ENCODE peak calls at places on chromosomes 3 and 15, in four cellular contexts. A is left lung, Y is skeletal muscle cell, E is HAP-1. H is an unnamed sample.

GRCh38 chr3:55704521-55704920 is 217.4 kb upstream of the WNT5A start:
- DNase-seq in A (no peak), Y (peak), E (no peak), H (no peak)

GRCh38 chr15:89749951-89750559 is 994 bp downstream of the MESP1 start:
- DNase-seq in A (peak), Y (no peak), E (peak), H (peak)

GRCh38 chr3:131341761-131342160 is 39.8 kb upstream of the NUDT16 start:
- DNase-seq in A (no peak), Y (no peak), E (no peak), H (no peak)

GRCh38 chr3:45906681-45907220 is 20.4 kb downstream of the CCR9 start:
- DNase-seq in A (no peak), Y (peak), E (peak), H (peak)

GRCh38 chr3:42194943-42195510 is 71.0 kb downstream of the CCK start:
- DNase-seq in A (no peak), Y (no peak), E (no peak), H (no peak)

GRCh38 chr15:72994778-72995177 is 57.5 kb upstream of the NEO1 start:
- DNase-seq in A (no peak), Y (no peak), E (no peak), H (no peak)

GRCh38 chr3:187624588-187624987 is 45.6 kb downstream of the SST start:
- DNase-seq in A (no peak), Y (no peak), E (no peak), H (no peak)

GRCh38 chr3:108110965-108111364 is 20.1 kb upstream of the CD47 start:
- DNase-seq in A (no peak), Y (no peak), E (no peak), H (no peak)

GRCh38 chr3:67654099-67654831 is at the start of gene SUCLG2:
- DNase-seq in A (peak), Y (peak), E (peak), H (peak)

GRCh38 chr3:50272911-50273688 is 4.2 kb downstream of the SEMA3B start:
- DNase-seq in A (peak), Y (no peak), E (peak), H (peak)

GRCh38 chr15:95192923-95193322 is 961.6 kb downstream of the MCTP2 start:
- DNase-seq in A (no peak), Y (no peak), E (no peak), H (no peak)

GRCh38 chr15:70095387-70096214 is 2.1 kb downstream of the TLE3 start:
- DNase-seq in A (peak), Y (no peak), E (peak), H (peak)

GRCh38 chr15:58762731-58763130 is 8.4 kb upstream of the MINDY2 start:
- DNase-seq in A (no peak), Y (no peak), E (no peak), H (no peak)

GRCh38 chr3:113258311-113258710 is 47.0 kb downstream of the BOC start:
- DNase-seq in A (no peak), Y (no peak), E (no peak), H (no peak)

GRCh38 chr3:42052867-42053351 is 38.2 kb upstream of the TRAK1 start:
- DNase-seq in A (no peak), Y (no peak), E (peak), H (no peak)

GRCh38 chr3:50370594-50370993 is 11.3 kb upstream of the TMEM115 start:
- DNase-seq in A (no peak), Y (no peak), E (peak), H (no peak)

GRCh38 chr3:20958161-20958560 is 772.2 kb upstream of the SGO1 start:
- DNase-seq in A (no peak), Y (no peak), E (no peak), H (no peak)

GRCh38 chr15:64842099-64842940 is 605 bp downstream of the PLEKHO2 start:
- DNase-seq in A (no peak), Y (no peak), E (peak), H (peak)

GRCh38 chr3:156978471-156978961 is 152.4 kb downstream of the LEKR1 start:
- DNase-seq in A (no peak), Y (no peak), E (no peak), H (no peak)

GRCh38 chr3:152071315-152071714 is 197.4 kb upstream of the MBNL1 start:
- DNase-seq in A (no peak), Y (no peak), E (no peak), H (peak)

GRCh38 chr3:11915621-11916417 is 69.1 kb upstream of the TAMM41 start:
- DNase-seq in A (no peak), Y (no peak), E (no peak), H (no peak)

GRCh38 chr3:194745427-194746184 is 59.9 kb downstream of the FAM43A start:
- DNase-seq in A (no peak), Y (no peak), E (no peak), H (no peak)

GRCh38 chr3:133888739-133889340 is 6.8 kb downstream of the RAB6B start:
- DNase-seq in A (no peak), Y (no peak), E (no peak), H (no peak)

GRCh38 chr3:99681512-99681911 is 43.1 kb downstream of the COL8A1 start:
- DNase-seq in A (no peak), Y (no peak), E (no peak), H (no peak)

GRCh38 chr3:99681976-99682375 is 43.6 kb downstream of the COL8A1 start:
- DNase-seq in A (no peak), Y (no peak), E (no peak), H (no peak)

GRCh38 chr3:99678926-99679325 is 40.5 kb downstream of the COL8A1 start:
- DNase-seq in A (no peak), Y (no peak), E (no peak), H (no peak)

GRCh38 chr3:99674086-99674789 is 35.8 kb downstream of the COL8A1 start:
- DNase-seq in A (no peak), Y (peak), E (no peak), H (no peak)

GRCh38 chr3:99678023-99678422 is 39.6 kb downstream of the COL8A1 start:
- DNase-seq in A (peak), Y (peak), E (no peak), H (no peak)
- H3K4me3 ChIP-seq in A (no peak), Y (no peak), E (no peak), H (no peak)

DNA sequence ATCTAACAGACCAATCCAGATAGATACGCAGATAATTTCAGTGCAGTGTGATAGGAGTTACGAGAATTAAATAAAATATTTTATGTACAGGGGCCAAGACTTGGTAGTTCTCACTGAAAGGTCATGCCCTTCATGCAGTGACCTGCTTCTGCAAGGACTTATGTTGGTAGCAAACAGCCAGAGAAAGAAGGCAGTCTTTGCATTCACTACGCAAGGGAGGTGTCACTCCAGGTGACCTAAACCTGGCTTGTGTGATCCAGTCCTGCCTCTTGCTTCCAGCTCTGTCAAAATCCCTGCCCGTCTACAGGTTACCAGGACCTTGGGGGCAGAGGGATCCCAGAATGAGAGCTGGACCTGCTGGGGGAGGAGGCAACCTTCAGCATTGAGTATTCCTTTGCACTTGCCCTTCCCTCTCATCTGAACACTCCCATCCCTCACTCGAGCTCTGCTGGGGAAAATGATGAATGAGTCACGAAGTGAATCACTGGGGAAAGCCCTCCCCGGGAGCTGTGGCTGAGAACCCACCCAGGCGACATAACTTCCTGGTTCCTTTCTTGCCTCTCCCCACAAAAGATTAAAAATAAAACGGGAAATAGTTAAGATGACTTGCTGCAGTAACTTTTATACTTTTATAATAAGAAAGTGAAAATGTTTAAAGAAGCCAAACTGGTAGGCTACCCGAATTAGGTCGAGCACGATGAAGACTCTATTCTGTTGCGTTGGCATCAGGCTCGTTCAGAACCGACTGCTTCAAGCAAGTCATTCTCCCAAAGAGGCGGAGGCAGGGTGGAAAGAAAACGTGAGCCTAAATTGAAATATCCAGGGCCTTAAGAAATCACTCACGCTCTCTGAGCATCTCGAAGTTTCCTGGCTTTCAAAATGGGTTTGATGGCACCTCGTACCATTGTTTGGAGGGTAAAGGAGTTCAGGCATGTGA is 216.1 kb downstream of the SLCO3A1 start:
- DNase-seq in A (peak), Y (peak), E (no peak), H (peak)
- H3K4me3 ChIP-seq in A (no peak), Y (no peak), E (no peak), H (peak)

GRCh38 chr3:197494366-197495058 is 61.3 kb downstream of the BDH1 start:
- DNase-seq in A (no peak), Y (no peak), E (no peak), H (peak)
- H3K4me3 ChIP-seq in A (no peak), Y (no peak), E (no peak), H (no peak)

DNA sequence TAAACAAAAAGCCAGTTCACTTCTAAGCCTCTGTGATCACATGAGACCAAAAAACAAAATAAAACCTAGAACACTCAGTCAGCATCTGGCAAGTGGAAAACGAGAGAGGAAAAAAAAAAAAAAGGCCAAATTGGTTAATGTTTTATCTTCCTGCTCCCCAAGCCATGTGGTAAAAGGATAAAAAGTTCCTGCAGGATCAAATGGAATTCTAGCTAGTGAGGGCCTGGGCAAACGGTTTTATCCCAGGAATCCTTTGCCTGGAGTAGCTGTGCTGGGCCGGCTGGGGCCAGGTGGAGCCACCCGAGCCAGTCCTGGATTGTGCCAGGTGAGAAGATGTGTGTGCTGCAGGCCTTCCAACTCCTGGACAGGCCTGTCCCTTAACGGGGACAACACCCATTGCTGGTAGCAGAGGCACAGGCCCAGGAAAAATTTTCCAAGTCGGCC is 13.2 kb downstream of the SMAD6 start:
- DNase-seq in A (no peak), Y (no peak), E (no peak), H (no peak)
- H3K4me3 ChIP-seq in A (no peak), Y (no peak), E (no peak), H (no peak)

GRCh38 chr15:68558318-68559305 is 20.2 kb upstream of the CORO2B start:
- DNase-seq in A (peak), Y (no peak), E (peak), H (no peak)
- H3K4me3 ChIP-seq in A (peak), Y (peak), E (peak), H (peak)